ENCODE peak calls at places on chromosomes 7 and 10, in nine cellular contexts. One of them, this sample, is unnamed.

GRCh38 chr7:71482284-71482683 is 350.3 kb downstream of the GALNT17 start:
- DNase-seq in GM23248: no peak
- DNase-seq in hypothalamus: no peak
- DNase-seq in T follicular helper cell: no peak
- DNase-seq in body of pancreas: no peak
- DNase-seq in progenitor cell of endocrine pancreas: no peak
- DNase-seq in fibroblast of mammary gland: no peak
- DNase-seq in ELR: no peak
- DNase-seq in heart left ventricle: no peak
- DNase-seq in this sample: no peak

GRCh38 chr7:22572937-22573336 is 72.9 kb upstream of the STEAP1B start:
- DNase-seq in GM23248: peak
- DNase-seq in hypothalamus: no peak
- DNase-seq in T follicular helper cell: no peak
- DNase-seq in body of pancreas: no peak
- DNase-seq in progenitor cell of endocrine pancreas: no peak
- DNase-seq in fibroblast of mammary gland: peak
- DNase-seq in ELR: peak
- DNase-seq in heart left ventricle: no peak
- DNase-seq in this sample: no peak

GRCh38 chr10:34217524-34217923 is 597.6 kb downstream of the PARD3 start:
- DNase-seq in GM23248: no peak
- DNase-seq in hypothalamus: no peak
- DNase-seq in T follicular helper cell: no peak
- DNase-seq in body of pancreas: no peak
- DNase-seq in progenitor cell of endocrine pancreas: no peak
- DNase-seq in fibroblast of mammary gland: no peak
- DNase-seq in ELR: no peak
- DNase-seq in heart left ventricle: no peak
- DNase-seq in this sample: no peak

GRCh38 chr7:121442845-121443244 is 46.7 kb upstream of the FAM3C start:
- DNase-seq in GM23248: no peak
- DNase-seq in hypothalamus: no peak
- DNase-seq in T follicular helper cell: no peak
- DNase-seq in body of pancreas: no peak
- DNase-seq in progenitor cell of endocrine pancreas: no peak
- DNase-seq in fibroblast of mammary gland: no peak
- DNase-seq in ELR: no peak
- DNase-seq in heart left ventricle: no peak
- DNase-seq in this sample: no peak

GRCh38 chr10:102342462-102342861 is 53.0 kb upstream of the NFKB2 start:
- DNase-seq in GM23248: no peak
- DNase-seq in hypothalamus: no peak
- DNase-seq in T follicular helper cell: no peak
- DNase-seq in body of pancreas: no peak
- DNase-seq in progenitor cell of endocrine pancreas: no peak
- DNase-seq in fibroblast of mammary gland: no peak
- DNase-seq in ELR: peak
- DNase-seq in heart left ventricle: no peak
- DNase-seq in this sample: no peak

GRCh38 chr10:124509836-124510535 is 48.4 kb downstream of the LHPP start:
- DNase-seq in GM23248: no peak
- DNase-seq in hypothalamus: no peak
- DNase-seq in T follicular helper cell: no peak
- DNase-seq in body of pancreas: no peak
- DNase-seq in progenitor cell of endocrine pancreas: no peak
- DNase-seq in fibroblast of mammary gland: no peak
- DNase-seq in ELR: no peak
- DNase-seq in heart left ventricle: no peak
- DNase-seq in this sample: no peak

GRCh38 chr7:99362801-99363200 is 11.7 kb upstream of the ARPC1B start:
- DNase-seq in GM23248: peak
- DNase-seq in hypothalamus: no peak
- DNase-seq in T follicular helper cell: no peak
- DNase-seq in body of pancreas: no peak
- DNase-seq in progenitor cell of endocrine pancreas: no peak
- DNase-seq in fibroblast of mammary gland: peak
- DNase-seq in ELR: peak
- DNase-seq in heart left ventricle: no peak
- DNase-seq in this sample: no peak

GRCh38 chr10:124913167-124913566 is 28.8 kb upstream of the ZRANB1 start:
- DNase-seq in GM23248: no peak
- DNase-seq in hypothalamus: no peak
- DNase-seq in T follicular helper cell: no peak
- DNase-seq in body of pancreas: no peak
- DNase-seq in progenitor cell of endocrine pancreas: no peak
- DNase-seq in fibroblast of mammary gland: no peak
- DNase-seq in ELR: no peak
- DNase-seq in heart left ventricle: no peak
- DNase-seq in this sample: no peak

GRCh38 chr7:158740013-158740656 is 35.5 kb upstream of the NCAPG2 start:
- DNase-seq in GM23248: peak
- DNase-seq in hypothalamus: no peak
- DNase-seq in T follicular helper cell: no peak
- DNase-seq in body of pancreas: no peak
- DNase-seq in progenitor cell of endocrine pancreas: no peak
- DNase-seq in fibroblast of mammary gland: peak
- DNase-seq in ELR: peak
- DNase-seq in heart left ventricle: no peak
- DNase-seq in this sample: no peak

GRCh38 chr10:78339251-78339650 is 305.6 kb downstream of the RPS24 start:
- DNase-seq in GM23248: no peak
- DNase-seq in hypothalamus: peak
- DNase-seq in T follicular helper cell: no peak
- DNase-seq in body of pancreas: peak
- DNase-seq in progenitor cell of endocrine pancreas: no peak
- DNase-seq in fibroblast of mammary gland: no peak
- DNase-seq in ELR: no peak
- DNase-seq in heart left ventricle: peak
- DNase-seq in this sample: peak

GRCh38 chr7:128167316-128167691 is 73.8 kb upstream of the LEP start:
- DNase-seq in GM23248: peak
- DNase-seq in hypothalamus: peak
- DNase-seq in T follicular helper cell: no peak
- DNase-seq in body of pancreas: peak
- DNase-seq in progenitor cell of endocrine pancreas: no peak
- DNase-seq in fibroblast of mammary gland: peak
- DNase-seq in ELR: peak
- DNase-seq in heart left ventricle: peak
- DNase-seq in this sample: peak

GRCh38 chr10:130495891-130496642 is 359.9 kb downstream of the GLRX3 start:
- DNase-seq in GM23248: no peak
- DNase-seq in hypothalamus: no peak
- DNase-seq in T follicular helper cell: no peak
- DNase-seq in body of pancreas: no peak
- DNase-seq in progenitor cell of endocrine pancreas: no peak
- DNase-seq in fibroblast of mammary gland: peak
- DNase-seq in ELR: no peak
- DNase-seq in heart left ventricle: no peak
- DNase-seq in this sample: no peak

GRCh38 chr10:126847666-126848065 is 57.6 kb upstream of the DOCK1 start:
- DNase-seq in GM23248: no peak
- DNase-seq in hypothalamus: no peak
- DNase-seq in T follicular helper cell: no peak
- DNase-seq in body of pancreas: no peak
- DNase-seq in progenitor cell of endocrine pancreas: no peak
- DNase-seq in fibroblast of mammary gland: no peak
- DNase-seq in ELR: no peak
- DNase-seq in heart left ventricle: no peak
- DNase-seq in this sample: no peak

GRCh38 chr7:42250411-42250810 is 13.4 kb upstream of the GLI3 start:
- DNase-seq in GM23248: no peak
- DNase-seq in hypothalamus: no peak
- DNase-seq in T follicular helper cell: no peak
- DNase-seq in body of pancreas: no peak
- DNase-seq in progenitor cell of endocrine pancreas: no peak
- DNase-seq in fibroblast of mammary gland: peak
- DNase-seq in ELR: peak
- DNase-seq in heart left ventricle: no peak
- DNase-seq in this sample: no peak

GRCh38 chr10:56633876-56634452 is 272.9 kb upstream of the ZWINT start:
- DNase-seq in GM23248: no peak
- DNase-seq in hypothalamus: no peak
- DNase-seq in T follicular helper cell: no peak
- DNase-seq in body of pancreas: no peak
- DNase-seq in progenitor cell of endocrine pancreas: no peak
- DNase-seq in fibroblast of mammary gland: no peak
- DNase-seq in ELR: no peak
- DNase-seq in heart left ventricle: no peak
- DNase-seq in this sample: no peak

GRCh38 chr10:119162121-119162520 is 3.4 kb downstream of the SFXN4 start:
- DNase-seq in GM23248: no peak
- DNase-seq in hypothalamus: no peak
- DNase-seq in T follicular helper cell: no peak
- DNase-seq in body of pancreas: no peak
- DNase-seq in progenitor cell of endocrine pancreas: no peak
- DNase-seq in fibroblast of mammary gland: no peak
- DNase-seq in ELR: no peak
- DNase-seq in heart left ventricle: no peak
- DNase-seq in this sample: peak

GRCh38 chr10:119333146-119333792 is 125.9 kb downstream of the GRK5 start:
- DNase-seq in GM23248: peak
- DNase-seq in hypothalamus: no peak
- DNase-seq in T follicular helper cell: no peak
- DNase-seq in body of pancreas: no peak
- DNase-seq in progenitor cell of endocrine pancreas: no peak
- DNase-seq in fibroblast of mammary gland: peak
- DNase-seq in ELR: peak
- DNase-seq in heart left ventricle: no peak
- DNase-seq in this sample: no peak

GRCh38 chr10:8133146-8133545 is 78.7 kb downstream of the GATA3 start:
- DNase-seq in GM23248: no peak
- DNase-seq in hypothalamus: no peak
- DNase-seq in T follicular helper cell: no peak
- DNase-seq in body of pancreas: no peak
- DNase-seq in progenitor cell of endocrine pancreas: no peak
- DNase-seq in fibroblast of mammary gland: no peak
- DNase-seq in ELR: no peak
- DNase-seq in heart left ventricle: no peak
- DNase-seq in this sample: no peak

GRCh38 chr7:30789334-30789711 is 18.1 kb downstream of the MINDY4 start:
- DNase-seq in GM23248: peak
- DNase-seq in hypothalamus: no peak
- DNase-seq in T follicular helper cell: no peak
- DNase-seq in body of pancreas: no peak
- DNase-seq in progenitor cell of endocrine pancreas: no peak
- DNase-seq in fibroblast of mammary gland: peak
- DNase-seq in ELR: peak
- DNase-seq in heart left ventricle: no peak
- DNase-seq in this sample: no peak

GRCh38 chr10:133379152-133379800 is at the start of gene PAOX:
- DNase-seq in GM23248: peak
- DNase-seq in hypothalamus: peak
- DNase-seq in T follicular helper cell: peak
- DNase-seq in body of pancreas: peak
- DNase-seq in progenitor cell of endocrine pancreas: peak
- DNase-seq in fibroblast of mammary gland: peak
- DNase-seq in ELR: peak
- DNase-seq in heart left ventricle: peak
- DNase-seq in this sample: peak

GRCh38 chr10:131561897-131562296 is 250.4 kb upstream of the TCERG1L start:
- DNase-seq in GM23248: no peak
- DNase-seq in hypothalamus: no peak
- DNase-seq in T follicular helper cell: no peak
- DNase-seq in body of pancreas: no peak
- DNase-seq in progenitor cell of endocrine pancreas: no peak
- DNase-seq in fibroblast of mammary gland: no peak
- DNase-seq in ELR: no peak
- DNase-seq in heart left ventricle: no peak
- DNase-seq in this sample: no peak

GRCh38 chr10:125567529-125567928 is 115.4 kb downstream of the TEX36 start:
- DNase-seq in GM23248: no peak
- DNase-seq in hypothalamus: no peak
- DNase-seq in T follicular helper cell: no peak
- DNase-seq in body of pancreas: no peak
- DNase-seq in progenitor cell of endocrine pancreas: no peak
- DNase-seq in fibroblast of mammary gland: no peak
- DNase-seq in ELR: no peak
- DNase-seq in heart left ventricle: no peak
- DNase-seq in this sample: no peak

GRCh38 chr7:46654546-46655443 is 733.7 kb upstream of the IGFBP3 start:
- DNase-seq in GM23248: peak
- DNase-seq in hypothalamus: no peak
- DNase-seq in T follicular helper cell: no peak
- DNase-seq in body of pancreas: no peak
- DNase-seq in progenitor cell of endocrine pancreas: no peak
- DNase-seq in fibroblast of mammary gland: peak
- DNase-seq in ELR: peak
- DNase-seq in heart left ventricle: no peak
- DNase-seq in this sample: no peak

GRCh38 chr10:104080762-104081161 is 4.9 kb downstream of the COL17A1 start:
- DNase-seq in GM23248: peak
- DNase-seq in hypothalamus: no peak
- DNase-seq in T follicular helper cell: no peak
- DNase-seq in body of pancreas: no peak
- DNase-seq in progenitor cell of endocrine pancreas: no peak
- DNase-seq in fibroblast of mammary gland: peak
- DNase-seq in ELR: peak
- DNase-seq in heart left ventricle: no peak
- DNase-seq in this sample: peak

GRCh38 chr10:79202188-79203013 is 133.6 kb downstream of the ZMIZ1 start:
- DNase-seq in GM23248: peak
- DNase-seq in hypothalamus: no peak
- DNase-seq in T follicular helper cell: no peak
- DNase-seq in body of pancreas: peak
- DNase-seq in progenitor cell of endocrine pancreas: no peak
- DNase-seq in fibroblast of mammary gland: no peak
- DNase-seq in ELR: peak
- DNase-seq in heart left ventricle: peak
- DNase-seq in this sample: peak

GRCh38 chr10:97937928-97938327 is 88.3 kb downstream of the GOLGA7B start:
- DNase-seq in GM23248: no peak
- DNase-seq in hypothalamus: no peak
- DNase-seq in T follicular helper cell: no peak
- DNase-seq in body of pancreas: no peak
- DNase-seq in progenitor cell of endocrine pancreas: no peak
- DNase-seq in fibroblast of mammary gland: no peak
- DNase-seq in ELR: no peak
- DNase-seq in heart left ventricle: no peak
- DNase-seq in this sample: no peak

GRCh38 chr7:108247646-108248045 is 117.5 kb upstream of the LAMB4 start:
- DNase-seq in GM23248: no peak
- DNase-seq in hypothalamus: no peak
- DNase-seq in T follicular helper cell: no peak
- DNase-seq in body of pancreas: no peak
- DNase-seq in progenitor cell of endocrine pancreas: no peak
- DNase-seq in fibroblast of mammary gland: no peak
- DNase-seq in ELR: no peak
- DNase-seq in heart left ventricle: no peak
- DNase-seq in this sample: no peak

GRCh38 chr10:10977978-10978377 is 39.7 kb upstream of the CELF2 start:
- DNase-seq in GM23248: peak
- DNase-seq in hypothalamus: no peak
- DNase-seq in T follicular helper cell: no peak
- DNase-seq in body of pancreas: no peak
- DNase-seq in progenitor cell of endocrine pancreas: no peak
- DNase-seq in fibroblast of mammary gland: peak
- DNase-seq in ELR: no peak
- DNase-seq in heart left ventricle: no peak
- DNase-seq in this sample: no peak

GRCh38 chr10:95761939-95762492 is 6.1 kb downstream of the ENTPD1 start:
- DNase-seq in GM23248: no peak
- DNase-seq in hypothalamus: no peak
- DNase-seq in T follicular helper cell: no peak
- DNase-seq in body of pancreas: no peak
- DNase-seq in progenitor cell of endocrine pancreas: no peak
- DNase-seq in fibroblast of mammary gland: no peak
- DNase-seq in ELR: no peak
- DNase-seq in heart left ventricle: no peak
- DNase-seq in this sample: no peak

GRCh38 chr10:99937630-99938029 is 72.1 kb downstream of the DNMBP start:
- DNase-seq in GM23248: no peak
- DNase-seq in hypothalamus: no peak
- DNase-seq in T follicular helper cell: no peak
- DNase-seq in body of pancreas: no peak
- DNase-seq in progenitor cell of endocrine pancreas: no peak
- DNase-seq in fibroblast of mammary gland: no peak
- DNase-seq in ELR: no peak
- DNase-seq in heart left ventricle: no peak
- DNase-seq in this sample: no peak

GRCh38 chr7:73895626-73896025 is 34.7 kb downstream of the TMEM270 start:
- DNase-seq in GM23248: peak
- DNase-seq in hypothalamus: no peak
- DNase-seq in T follicular helper cell: no peak
- DNase-seq in body of pancreas: no peak
- DNase-seq in progenitor cell of endocrine pancreas: no peak
- DNase-seq in fibroblast of mammary gland: no peak
- DNase-seq in ELR: no peak
- DNase-seq in heart left ventricle: no peak
- DNase-seq in this sample: no peak

This sample was measured in thyroid gland.